ENCODE peak calls at places on chromosomes 2 and 18, in six cellular contexts. W is effector memory CD4-positive, alpha-beta T cell; V is stimulated activated CD8-positive, alpha-beta memory T cell treated with anti-CD3 and anti-CD28 coated beads, Interleukin-15, amount 100 ng/mL, for 48 hours; A is psoas muscle; R is AG04450; N is NCI-H226. S is an unnamed sample.

GRCh38 chr2:12014088-12014960 is 267.9 kb downstream of the LPIN1 start:
- DNase-seq in N (no peak), V (no peak), R (no peak), W (no peak), A (no peak), S (no peak)

GRCh38 chr2:236847538-236848263 is 238.0 kb upstream of the COPS8 start:
- DNase-seq in N (no peak), V (no peak), W (no peak), A (no peak), R (no peak), S (no peak)

GRCh38 chr2:56113571-56113970 is 70.2 kb upstream of the CCDC85A start:
- DNase-seq in V (no peak), A (no peak), N (no peak), W (no peak), R (no peak), S (no peak)

GRCh38 chr2:222805591-222806304 is 55.1 kb upstream of the ACSL3 start:
- DNase-seq in N (no peak), A (no peak), R (no peak), V (no peak), W (no peak), S (peak; percentile 46)

GRCh38 chr2:239552213-239552926 is 151.6 kb upstream of the HDAC4 start:
- DNase-seq in V (no peak), N (no peak), R (no peak), W (no peak), A (no peak), S (no peak)

GRCh38 chr2:74554821-74555531 is 456 bp downstream of the DOK1 start:
- DNase-seq in R (no peak), V (no peak), A (peak; percentile 66), W (peak; percentile 25), N (no peak), S (no peak)

GRCh38 chr2:158489366-158490112 is 32.8 kb downstream of the PKP4 start:
- DNase-seq in R (no peak), N (no peak), A (no peak), V (no peak), W (no peak), S (no peak)

GRCh38 chr18:57730146-57730545 is 73.0 kb downstream of the ATP8B1 start:
- DNase-seq in V (no peak), W (no peak), N (no peak), R (no peak), A (no peak), S (no peak)

GRCh38 chr2:102230410-102230909 is 43.6 kb downstream of the IL1RL2 start:
- DNase-seq in W (no peak), A (no peak), N (no peak), V (no peak), R (no peak), S (no peak)

GRCh38 chr2:21694079-21694478 is 570.3 kb downstream of the TDRD15 start:
- DNase-seq in A (no peak), R (no peak), W (no peak), V (no peak), N (no peak), S (no peak)

GRCh38 chr18:6058941-6059340 is 163.6 kb upstream of the TMEM200C start:
- DNase-seq in N (no peak), V (no peak), A (no peak), R (peak; percentile 11), W (no peak), S (no peak)

GRCh38 chr2:112257575-112257974 is 2.7 kb upstream of the ZC3H8 start:
- DNase-seq in W (no peak), N (peak; percentile 44), V (no peak), R (no peak), A (no peak), S (peak; percentile 41)

GRCh38 chr18:33577688-33578370 is at the start of gene ASXL3:
- DNase-seq in R (no peak), W (no peak), A (peak; percentile 64), N (no peak), V (no peak), S (no peak)

GRCh38 chr18:3037423-3037915 is 24.5 kb upstream of the LPIN2 start:
- DNase-seq in V (no peak), W (no peak), R (peak; percentile 55), A (no peak), N (no peak), S (peak; percentile 57)

GRCh38 chr2:229835601-229836283 is 86.1 kb downstream of the TRIP12 start:
- DNase-seq in A (no peak), N (no peak), R (no peak), W (no peak), V (no peak), S (no peak)

GRCh38 chr18:56321470-56321869 is 316.9 kb downstream of the TXNL1 start:
- DNase-seq in A (peak; percentile 66), R (no peak), N (no peak), W (no peak), V (no peak), S (no peak)

GRCh38 chr2:211216221-211216620 is 659.8 kb downstream of the CPS1 start:
- DNase-seq in W (no peak), V (no peak), N (no peak), R (no peak), A (no peak), S (peak; percentile 11)

GRCh38 chr2:114068438-114068837 is 178.5 kb downstream of the ACTR3 start:
- DNase-seq in N (no peak), W (no peak), A (no peak), V (no peak), R (no peak), S (no peak)

GRCh38 chr2:161796192-161796591 is 172.0 kb downstream of the SLC4A10 start:
- DNase-seq in N (peak; percentile 48), R (no peak), V (no peak), W (no peak), A (peak; percentile 49), S (peak; percentile 20)

GRCh38 chr2:61853086-61853847 is 593 bp downstream of the FAM161A start:
- DNase-seq in V (no peak), N (no peak), R (no peak), W (no peak), A (peak; percentile 82), S (peak; percentile 40)

GRCh38 chr2:8364668-8365067 is 317.2 kb upstream of the ID2 start:
- DNase-seq in R (no peak), V (no peak), N (no peak), A (no peak), W (no peak), S (no peak)

GRCh38 chr2:157067562-157067961 is 189.9 kb upstream of the GALNT5 start:
- DNase-seq in N (no peak), R (no peak), A (no peak), V (no peak), W (no peak), S (no peak)

GRCh38 chr2:144406111-144406788 is 113.7 kb downstream of the ZEB2 start:
- DNase-seq in R (no peak), W (no peak), V (no peak), N (no peak), A (no peak), S (no peak)

GRCh38 chr2:226515344-226516055 is 284.1 kb downstream of the IRS1 start:
- DNase-seq in R (peak; percentile 55), W (no peak), N (no peak), V (no peak), A (no peak), S (no peak)